ENCODE peak calls at places on chromosome 13, in ten cellular contexts. E is AG04450; J is fibroblast of lung; S is CD4-positive, alpha-beta T cell; D is body of pancreas; K is cardiac muscle cell; O is Caco-2; R is GM23338; F is AG04449; H is mucosa of descending colon. Y is an unnamed sample.

GRCh38 chr13:26376430-26376829 is 122.5 kb downstream of the CDK8 start:
- DNase-seq in E (no peak), J (no peak), S (no peak), D (no peak), K (no peak), O (no peak), R (no peak), F (no peak), H (no peak), Y (no peak)

GRCh38 chr13:112767506-112768471 is 78.0 kb downstream of the ATP11A start:
- DNase-seq in E (no peak), J (no peak), S (no peak), D (no peak), K (no peak), O (no peak), R (no peak), F (no peak), H (peak; percentile 44), Y (no peak)

GRCh38 chr13:35882722-35883497 is 248.3 kb downstream of the DCLK1 start:
- DNase-seq in E (no peak), J (no peak), S (no peak), D (no peak), K (no peak), O (no peak), R (no peak), F (no peak), H (no peak), Y (no peak)

GRCh38 chr13:31310356-31310755 is 110.6 kb downstream of the B3GLCT start:
- DNase-seq in E (no peak), J (no peak), S (no peak), D (no peak), K (no peak), O (no peak), R (no peak), F (no peak), H (no peak), Y (no peak)

GRCh38 chr13:43953370-43953769 is 73.7 kb downstream of the LACC1 start:
- DNase-seq in E (no peak), J (no peak), S (no peak), D (no peak), K (no peak), O (no peak), R (no peak), F (no peak), H (no peak), Y (no peak)

GRCh38 chr13:102870677-102871415 is 25.0 kb downstream of the ERCC5 start:
- DNase-seq in E (no peak), J (peak; percentile 74), S (peak; percentile 29), D (peak; percentile 38), K (peak; percentile 80), O (peak; percentile 70), R (peak; percentile 83), F (no peak), H (no peak), Y (no peak)

GRCh38 chr13:50123862-50124535 is 108.8 kb downstream of the KCNRG start:
- DNase-seq in E (peak; percentile 94), J (peak; percentile 89), S (peak; percentile 57), D (peak; percentile 79), K (peak; percentile 76), O (peak; percentile 98), R (peak; percentile 89), F (peak; percentile 87), H (peak; percentile 95), Y (no peak)

GRCh38 chr13:109369357-109370052 is 416.9 kb downstream of the IRS2 start:
- DNase-seq in E (no peak), J (no peak), S (no peak), D (no peak), K (no peak), O (no peak), R (no peak), F (no peak), H (no peak), Y (no peak)

GRCh38 chr13:48320396-48320790 is 16.8 kb downstream of the RB1 start:
- DNase-seq in E (no peak), J (no peak), S (no peak), D (no peak), K (no peak), O (no peak), R (no peak), F (no peak), H (no peak), Y (no peak)

GRCh38 chr13:24083722-24084421 is 76.6 kb upstream of the SPATA13 start:
- DNase-seq in E (no peak), J (no peak), S (no peak), D (no peak), K (no peak), O (no peak), R (no peak), F (no peak), H (no peak), Y (no peak)

GRCh38 chr13:39385154-39385553 is 217.8 kb downstream of the LHFPL6 start:
- DNase-seq in E (no peak), J (peak; percentile 53), S (no peak), D (no peak), K (no peak), O (no peak), R (no peak), F (no peak), H (no peak), Y (no peak)

GRCh38 chr13:78372581-78372980 is 230.8 kb downstream of the POU4F1 start:
- DNase-seq in E (no peak), J (no peak), S (no peak), D (no peak), K (no peak), O (no peak), R (no peak), F (no peak), H (no peak), Y (no peak)

GRCh38 chr13:27708325-27708724 is 84.0 kb upstream of the GSX1 start:
- DNase-seq in E (no peak), J (no peak), S (no peak), D (no peak), K (no peak), O (no peak), R (no peak), F (no peak), H (no peak), Y (no peak)

GRCh38 chr13:27709779-27710178 is 82.5 kb upstream of the GSX1 start:
- DNase-seq in E (no peak), J (no peak), S (no peak), D (no peak), K (no peak), O (no peak), R (no peak), F (no peak), H (no peak), Y (no peak)

GRCh38 chr13:27713767-27714166 is 78.5 kb upstream of the GSX1 start:
- DNase-seq in E (no peak), J (no peak), S (no peak), D (no peak), K (no peak), O (no peak), R (no peak), F (no peak), H (no peak), Y (no peak)

DNA sequence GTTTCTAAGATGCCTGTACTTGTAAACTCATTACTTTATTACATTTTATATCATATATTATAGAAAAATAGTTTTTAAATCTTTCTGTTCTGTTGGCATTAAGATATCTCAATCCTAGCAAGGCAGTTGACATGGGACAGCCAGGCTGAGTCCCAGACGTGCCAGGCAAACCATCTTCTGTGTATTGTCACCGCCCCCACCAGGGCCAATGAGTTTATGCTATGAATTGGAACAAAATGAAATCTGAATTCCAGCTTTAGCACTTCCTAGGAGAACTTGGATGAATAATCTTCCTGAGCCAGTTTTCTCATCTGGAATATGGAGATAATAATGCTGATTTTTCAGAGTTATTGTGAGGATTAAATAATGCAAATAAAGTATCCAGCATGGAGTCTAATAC is 79.9 kb upstream of the GSX1 start:
- DNase-seq in E (no peak), J (no peak), S (peak; percentile 27), D (peak; percentile 33), K (peak; percentile 38), O (no peak), R (no peak), F (no peak), H (peak; percentile 36), Y (no peak)
- TF ChIP-seq CTCF in E (no peak), J (peak; percentile 27), S (peak; percentile 61), D (no peak), K (peak; percentile 34), O (peak; percentile 47), R (no peak), F (no peak), H (no peak), Y (peak; percentile 75)

GRCh38 chr13:29853131-29853530 is 2.7 kb upstream of the UBL3 start:
- DNase-seq in E (no peak), J (no peak), S (no peak), D (no peak), K (no peak), O (no peak), R (no peak), F (no peak), H (no peak), Y (no peak)
- TF ChIP-seq CTCF in E (no peak), J (no peak), S (no peak), D (no peak), K (no peak), O (no peak), R (no peak), F (no peak), H (no peak), Y (no peak)

GRCh38 chr13:76822691-76823267 is 63.4 kb downstream of the KCTD12 start:
- DNase-seq in E (no peak), J (peak; percentile 17), S (no peak), D (no peak), K (peak; percentile 74), O (no peak), R (no peak), F (no peak), H (peak; percentile 40), Y (no peak)

GRCh38 chr13:76826527-76826926 is 59.7 kb downstream of the KCTD12 start:
- DNase-seq in E (no peak), J (no peak), S (no peak), D (no peak), K (no peak), O (no peak), R (no peak), F (no peak), H (no peak), Y (no peak)

GRCh38 chr13:76820759-76821158 is 65.4 kb downstream of the KCTD12 start:
- DNase-seq in E (no peak), J (no peak), S (no peak), D (no peak), K (peak; percentile 59), O (no peak), R (peak; percentile 8), F (no peak), H (no peak), Y (no peak)

GRCh38 chr13:76825415-76825814 is 60.8 kb downstream of the KCTD12 start:
- DNase-seq in E (no peak), J (peak; percentile 30), S (no peak), D (no peak), K (peak; percentile 25), O (no peak), R (no peak), F (no peak), H (no peak), Y (no peak)

GRCh38 chr13:76823969-76824368 is 62.2 kb downstream of the KCTD12 start:
- DNase-seq in E (no peak), J (no peak), S (no peak), D (no peak), K (no peak), O (no peak), R (no peak), F (no peak), H (no peak), Y (no peak)
- TF ChIP-seq CTCF in E (no peak), J (no peak), S (no peak), D (no peak), K (no peak), O (no peak), R (no peak), F (no peak), H (no peak), Y (no peak)

GRCh38 chr13:91346848-91347211 is 657 bp upstream of the MIR17HG start:
- DNase-seq in E (no peak), J (no peak), S (peak; percentile 38), D (peak; percentile 26), K (peak; percentile 10), O (no peak), R (peak; percentile 34), F (no peak), H (no peak), Y (no peak)
- TF ChIP-seq CTCF in E (no peak), J (no peak), S (no peak), D (no peak), K (no peak), O (no peak), R (no peak), F (no peak), H (no peak), Y (no peak)

Y was measured in chondrocyte.